ENCODE peak calls at places on chromosomes 13 and 19, in nine cellular contexts. O, R, M, G, C, Q, T, Z and B are unnamed samples.
A peak's percentile ranks its signal among the peaks of the same experiment; 100 is the strongest.

GRCh38 chr19:21463449-21464105 is 41.8 kb upstream of the ZNF429 start:
- DNase-seq in O (no peak), R (no peak), M (peak; percentile 74), G (no peak), C (no peak), Q (peak; percentile 95), T (no peak), Z (no peak), B (no peak)

GRCh38 chr19:55097864-55098715 is 19.3 kb downstream of the PPP1R12C start:
- DNase-seq in O (no peak), R (no peak), M (no peak), G (no peak), C (no peak), Q (peak; percentile 76), T (no peak), Z (no peak), B (no peak)

GRCh38 chr19:42250666-42251531 is 4.0 kb downstream of the ERF start:
- DNase-seq in O (peak; percentile 37), R (no peak), M (no peak), G (no peak), C (peak; percentile 50), Q (no peak), T (no peak), Z (peak; percentile 64), B (no peak)

GRCh38 chr13:25965596-25965995 is 86.2 kb downstream of the SHISA2 start:
- DNase-seq in O (no peak), R (no peak), M (no peak), G (no peak), C (no peak), Q (no peak), T (no peak), Z (no peak), B (no peak)

GRCh38 chr13:109043561-109044075 is 414.2 kb downstream of the MYO16 start:
- DNase-seq in O (no peak), R (no peak), M (no peak), G (no peak), C (no peak), Q (no peak), T (no peak), Z (no peak), B (no peak)

GRCh38 chr13:40340368-40341085 is 325.9 kb downstream of the FOXO1 start:
- DNase-seq in O (no peak), R (peak; percentile 17), M (peak; percentile 78), G (no peak), C (no peak), Q (no peak), T (no peak), Z (no peak), B (no peak)

GRCh38 chr19:32630338-32630737 is 44.6 kb downstream of the ANKRD27 start:
- DNase-seq in O (no peak), R (peak; percentile 45), M (no peak), G (no peak), C (no peak), Q (no peak), T (no peak), Z (no peak), B (no peak)

GRCh38 chr19:3572855-3573161 is at the start of gene HMG20B:
- DNase-seq in O (no peak), R (no peak), M (no peak), G (no peak), C (no peak), Q (no peak), T (no peak), Z (no peak), B (no peak)

GRCh38 chr13:94708031-94708571 is 4.2 kb downstream of the SOX21 start:
- DNase-seq in O (no peak), R (no peak), M (no peak), G (no peak), C (no peak), Q (no peak), T (no peak), Z (no peak), B (no peak)

GRCh38 chr13:31880849-31881494 is 141.6 kb downstream of the RXFP2 start:
- DNase-seq in O (no peak), R (no peak), M (no peak), G (no peak), C (no peak), Q (no peak), T (no peak), Z (no peak), B (no peak)

GRCh38 chr13:30673669-30674521 is 56.2 kb downstream of the USPL1 start:
- DNase-seq in O (peak; percentile 79), R (peak; percentile 88), M (peak; percentile 91), G (peak; percentile 82), C (peak; percentile 89), Q (peak; percentile 92), T (peak; percentile 59), Z (peak; percentile 93), B (peak; percentile 67)
- TF ChIP-seq POLR2A in O (no peak), R (peak; percentile 37), M (peak; percentile 26), G (no peak), C (no peak), Q (no peak), T (peak; percentile 37), Z (no peak), B (no peak)

GRCh38 chr19:18772620-18773587 is 18.2 kb downstream of the COMP start:
- DNase-seq in O (no peak), R (no peak), M (no peak), G (peak; percentile 84), C (no peak), Q (no peak), T (no peak), Z (no peak), B (no peak)
- TF ChIP-seq POLR2A in O (no peak), R (no peak), M (no peak), G (no peak), C (no peak), Q (no peak), T (no peak), Z (no peak), B (no peak)

GRCh38 chr19:38265213-38265861 is 964 bp downstream of the SPINT2 start:
- DNase-seq in O (no peak), R (peak; percentile 87), M (peak; percentile 47), G (no peak), C (no peak), Q (peak; percentile 54), T (no peak), Z (no peak), B (no peak)

GRCh38 chr19:38263696-38264485 is 482 bp upstream of the SPINT2 start:
- DNase-seq in O (peak; percentile 71), R (peak; percentile 87), M (peak; percentile 98), G (no peak), C (peak; percentile 45), Q (peak; percentile 83), T (peak; percentile 83), Z (no peak), B (no peak)

GRCh38 chr19:38266070-38266469 is 1.7 kb downstream of the SPINT2 start:
- DNase-seq in O (no peak), R (no peak), M (no peak), G (peak; percentile 67), C (no peak), Q (no peak), T (no peak), Z (no peak), B (no peak)

GRCh38 chr19:38262585-38263268 is 1.6 kb upstream of the SPINT2 start:
- DNase-seq in O (no peak), R (no peak), M (no peak), G (no peak), C (no peak), Q (no peak), T (no peak), Z (no peak), B (no peak)

DNA sequence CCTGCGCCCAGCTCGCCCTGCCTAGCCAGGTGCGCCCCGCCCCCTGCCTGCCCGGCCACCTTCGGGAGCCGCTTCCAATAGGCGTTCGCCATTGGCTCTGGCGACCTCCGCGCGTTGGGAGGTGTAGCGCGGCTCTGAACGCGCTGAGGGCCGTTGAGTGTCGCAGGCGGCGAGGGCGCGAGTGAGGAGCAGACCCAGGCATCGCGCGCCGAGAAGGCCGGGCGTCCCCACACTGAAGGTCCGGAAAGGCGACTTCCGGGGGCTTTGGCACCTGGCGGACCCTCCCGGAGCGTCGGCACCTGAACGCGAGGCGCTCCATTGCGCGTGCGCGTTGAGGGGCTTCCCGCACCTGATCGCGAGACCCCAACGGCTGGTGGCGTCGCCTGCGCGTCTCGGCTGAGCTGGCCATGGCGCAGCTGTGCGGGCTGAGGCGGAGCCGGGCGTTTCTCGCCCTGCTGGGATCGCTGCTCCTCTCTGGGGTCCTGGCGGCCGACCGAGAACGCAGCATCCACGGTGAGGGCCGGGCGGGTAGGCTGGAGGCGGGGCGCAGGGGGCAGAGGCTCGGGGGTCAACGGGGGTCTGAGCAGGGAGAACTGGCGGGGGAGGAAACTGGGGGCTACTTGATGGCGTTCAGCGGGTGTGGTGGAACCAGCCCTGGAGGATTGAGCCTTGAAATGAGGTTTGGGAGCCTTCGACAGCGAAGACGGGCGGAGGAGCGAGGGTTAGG is at the start of gene SPINT2:
- DNase-seq in O (no peak), R (no peak), M (no peak), G (peak; percentile 95), C (no peak), Q (no peak), T (peak; percentile 67), Z (peak; percentile 78), B (no peak)
- TF ChIP-seq POLR2A in O (no peak), R (peak; percentile 49), M (peak; percentile 98), G (peak; percentile 80), C (no peak), Q (no peak), T (peak; percentile 71), Z (peak; percentile 68), B (no peak)

GRCh38 chr19:18278521-18279265 is 2.7 kb downstream of the JUND start:
- DNase-seq in O (no peak), R (peak; percentile 44), M (peak; percentile 48), G (no peak), C (no peak), Q (no peak), T (no peak), Z (no peak), B (no peak)

GRCh38 chr19:18281082-18282020 is at the start of gene JUND:
- DNase-seq in O (peak; percentile 96), R (peak; percentile 98), M (peak; percentile 99), G (peak; percentile 97), C (peak; percentile 98), Q (peak; percentile 96), T (peak; percentile 93), Z (peak; percentile 98), B (peak; percentile 95)

GRCh38 chr19:18279266-18279515 is 2.2 kb downstream of the JUND start:
- DNase-seq in O (no peak), R (no peak), M (no peak), G (no peak), C (no peak), Q (no peak), T (no peak), Z (no peak), B (no peak)

GRCh38 chr19:18280247-18281081 is 958 bp downstream of the JUND start:
- DNase-seq in O (peak; percentile 71), R (peak; percentile 76), M (peak; percentile 84), G (peak; percentile 78), C (peak; percentile 69), Q (peak; percentile 75), T (no peak), Z (peak; percentile 85), B (peak; percentile 86)

DNA sequence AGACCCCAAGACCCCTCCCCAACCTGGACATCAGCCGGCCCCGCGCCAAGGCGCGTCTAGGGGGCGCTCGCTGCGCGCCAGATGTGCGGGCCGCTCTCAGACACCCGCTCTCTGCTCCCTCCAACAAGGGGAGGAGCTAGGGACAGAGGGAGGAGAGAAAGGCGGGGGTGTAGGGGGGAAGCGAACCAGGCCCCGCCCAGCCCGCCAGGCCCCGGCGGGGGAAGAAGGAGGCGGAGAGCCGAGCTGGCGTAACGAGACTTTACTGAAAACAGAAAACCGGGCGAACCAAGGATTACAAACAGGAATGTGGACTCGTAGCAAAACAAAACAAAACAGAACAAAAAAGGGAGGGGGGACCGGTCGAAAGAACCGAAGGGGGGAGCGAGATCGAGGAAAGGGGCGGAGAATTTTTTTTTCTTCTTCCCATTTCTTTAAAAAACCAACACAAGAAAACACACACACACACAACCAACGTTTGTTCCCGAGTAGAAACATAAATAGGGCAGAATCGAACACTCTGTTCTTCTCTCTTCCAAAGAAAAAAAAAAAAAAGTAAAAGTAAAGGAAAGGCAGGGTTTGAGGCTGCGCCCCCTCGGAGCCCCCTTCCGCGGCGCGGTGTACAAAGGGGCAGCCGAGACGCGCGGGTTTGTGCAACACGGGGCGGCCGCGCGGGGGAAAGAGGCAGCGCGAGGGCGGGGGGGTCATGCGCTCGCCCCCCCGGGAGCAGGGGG is 1.7 kb downstream of the JUND start:
- DNase-seq in O (peak; percentile 94), R (peak; percentile 91), M (peak; percentile 92), G (peak; percentile 91), C (peak; percentile 92), Q (peak; percentile 94), T (peak; percentile 83), Z (peak; percentile 93), B (peak; percentile 87)
- TF ChIP-seq POLR2A in O (peak; percentile 87), R (no peak), M (peak; percentile 94), G (peak; percentile 85), C (peak; percentile 85), Q (peak; percentile 95), T (peak; percentile 90), Z (peak; percentile 85), B (peak; percentile 18)